ENCODE peak calls at places on chromosomes 6 and 20, in four cellular contexts. W is HCT116, G is GM12878, J is H1. Y is an unnamed sample.

GRCh38 chr20:35497780-35498189 is 31.7 kb downstream of the C20orf173 start:
- DNase-seq in W (no peak), G (no peak), J (no peak), Y (no peak)

GRCh38 chr6:26322645-26323482 is 42.1 kb upstream of the BTN3A2 start:
- DNase-seq in W (peak), G (peak), J (peak), Y (peak)

GRCh38 chr6:52049252-52050050 is 38.0 kb downstream of the PKHD1 start:
- DNase-seq in W (peak), G (peak), J (no peak), Y (peak)

GRCh38 chr6:139925894-139926641 is 551.6 kb upstream of the CITED2 start:
- DNase-seq in W (no peak), G (no peak), J (no peak), Y (no peak)

GRCh38 chr20:23541330-23541729 is 27.0 kb downstream of the CST9L start:
- DNase-seq in W (no peak), G (no peak), J (no peak), Y (no peak)

GRCh38 chr20:52039746-52040145 is 151.8 kb downstream of the ZFP64 start:
- DNase-seq in W (no peak), G (no peak), J (no peak), Y (no peak)

GRCh38 chr6:12538881-12539357 is 177.6 kb upstream of the PHACTR1 start:
- DNase-seq in W (no peak), G (no peak), J (no peak), Y (no peak)

GRCh38 chr6:136784910-136785746 is 7.1 kb downstream of the MAP3K5 start:
- DNase-seq in W (no peak), G (no peak), J (no peak), Y (no peak)

GRCh38 chr20:32358883-32359632 is 927 bp downstream of the ASXL1 start:
- DNase-seq in W (no peak), G (no peak), J (peak), Y (no peak)

GRCh38 chr20:41483553-41483930 is 116.9 kb upstream of the EMILIN3 start:
- DNase-seq in W (no peak), G (no peak), J (no peak), Y (no peak)

GRCh38 chr6:149864578-149865535 is 698 bp upstream of the LRP11 start:
- DNase-seq in W (no peak), G (no peak), J (no peak), Y (no peak)

GRCh38 chr20:38601216-38602184 is at the start of gene ARHGAP40:
- DNase-seq in W (peak), G (no peak), J (peak), Y (no peak)

GRCh38 chr20:38177201-38177600 is 12.1 kb upstream of the TGM2 start:
- DNase-seq in W (no peak), G (no peak), J (no peak), Y (no peak)

GRCh38 chr6:127520061-127520460 is 926 bp upstream of the MTCL3 start:
- DNase-seq in W (no peak), G (no peak), J (no peak), Y (no peak)

GRCh38 chr6:42898891-42899361 is 16.9 kb upstream of the PTCRA start:
- DNase-seq in W (peak), G (no peak), J (peak), Y (no peak)

GRCh38 chr20:49187330-49188100 is 619 bp downstream of the STAU1 start:
- DNase-seq in W (no peak), G (no peak), J (no peak), Y (no peak)

GRCh38 chr20:64104667-64105451 is 2.5 kb downstream of the NPBWR2 start:
- DNase-seq in W (no peak), G (no peak), J (peak), Y (no peak)

GRCh38 chr20:57048027-57048869 is 218.2 kb downstream of the BMP7 start:
- DNase-seq in W (no peak), G (no peak), J (peak), Y (no peak)

GRCh38 chr20:53408728-53409157 is 184.9 kb downstream of the ZNF217 start:
- DNase-seq in W (no peak), G (no peak), J (no peak), Y (no peak)

GRCh38 chr20:8346898-8347297 is 214.8 kb downstream of the PLCB1 start:
- DNase-seq in W (no peak), G (no peak), J (no peak), Y (no peak)

GRCh38 chr20:58871533-58872102 is 19.1 kb downstream of the GNAS start:
- DNase-seq in W (no peak), G (no peak), J (no peak), Y (no peak)

GRCh38 chr6:28606424-28607391 is 81.0 kb downstream of the GPX5 start:
- DNase-seq in W (peak), G (peak), J (peak), Y (peak)

GRCh38 chr20:46767127-46767761 is 57.8 kb downstream of the SLC2A10 start:
- DNase-seq in W (peak), G (no peak), J (peak), Y (no peak)

GRCh38 chr6:159463440-159463839 is 229.6 kb downstream of the SOD2 start:
- DNase-seq in W (peak), G (no peak), J (no peak), Y (no peak)

GRCh38 chr6:154319231-154319858 is 37.3 kb downstream of the IPCEF1 start:
- DNase-seq in W (no peak), G (no peak), J (no peak), Y (no peak)

GRCh38 chr20:2596673-2597279 is 55.7 kb upstream of the NOP56 start:
- DNase-seq in W (no peak), G (no peak), J (no peak), Y (no peak)

GRCh38 chr6:55983861-55984260 is 108.5 kb upstream of the BMP5 start:
- DNase-seq in W (no peak), G (no peak), J (no peak), Y (no peak)

GRCh38 chr6:23526519-23526918 is 599.5 kb upstream of the NRSN1 start:
- DNase-seq in W (no peak), G (no peak), J (no peak), Y (no peak)

GRCh38 chr6:117555882-117556498 is 46.3 kb downstream of the GOPC start:
- DNase-seq in W (no peak), G (no peak), J (peak), Y (no peak)

GRCh38 chr20:56628015-56628872 is 862 bp upstream of the TFAP2C start:
- DNase-seq in W (no peak), G (no peak), J (peak), Y (no peak)

GRCh38 chr6:170542031-170542719 is 10.9 kb downstream of the PSMB1 start:
- DNase-seq in W (no peak), G (no peak), J (no peak), Y (no peak)

GRCh38 chr6:151179321-151179720 is 60.4 kb upstream of the AKAP12 start:
- DNase-seq in W (no peak), G (no peak), J (no peak), Y (no peak)

GRCh38 chr6:73523434-73524123 is 2.7 kb upstream of the EEF1A1 start:
- DNase-seq in W (peak), G (no peak), J (peak), Y (no peak)

GRCh38 chr6:132054525-132054924 is 103.4 kb upstream of the CCN2 start:
- DNase-seq in W (peak), G (no peak), J (no peak), Y (peak)

GRCh38 chr6:99821164-99821563 is 172.9 kb downstream of the MCHR2 start:
- DNase-seq in W (no peak), G (no peak), J (no peak), Y (no peak)

GRCh38 chr20:24993337-24994185 is 1.0 kb upstream of the APMAP start:
- DNase-seq in W (no peak), G (no peak), J (peak), Y (no peak)

DNA sequence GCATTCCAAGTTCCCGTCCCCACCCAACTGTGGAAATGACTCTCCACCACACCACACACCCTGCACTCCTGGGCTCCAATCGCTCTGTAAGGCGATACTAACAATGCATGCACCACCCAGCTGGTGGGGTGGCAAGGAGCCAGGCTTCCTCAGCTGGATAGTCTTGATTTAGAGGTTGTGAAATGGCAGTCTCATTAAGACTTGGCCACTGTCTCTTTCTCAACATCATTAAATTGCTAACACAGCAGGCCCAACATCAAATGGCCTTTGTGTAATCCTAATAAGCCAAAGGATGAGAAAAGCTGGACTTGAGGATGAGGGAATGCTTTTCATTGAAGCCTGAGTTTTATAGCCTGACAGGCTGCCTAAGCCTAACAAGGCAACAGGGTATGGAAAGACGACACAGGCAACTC is 223.7 kb downstream of the GMDS start:
- DNase-seq in W (no peak), G (no peak), J (no peak), Y (no peak)
- TF ChIP-seq SIN3A in W (no peak), G (no peak), J (no peak), Y (no peak)

DNA sequence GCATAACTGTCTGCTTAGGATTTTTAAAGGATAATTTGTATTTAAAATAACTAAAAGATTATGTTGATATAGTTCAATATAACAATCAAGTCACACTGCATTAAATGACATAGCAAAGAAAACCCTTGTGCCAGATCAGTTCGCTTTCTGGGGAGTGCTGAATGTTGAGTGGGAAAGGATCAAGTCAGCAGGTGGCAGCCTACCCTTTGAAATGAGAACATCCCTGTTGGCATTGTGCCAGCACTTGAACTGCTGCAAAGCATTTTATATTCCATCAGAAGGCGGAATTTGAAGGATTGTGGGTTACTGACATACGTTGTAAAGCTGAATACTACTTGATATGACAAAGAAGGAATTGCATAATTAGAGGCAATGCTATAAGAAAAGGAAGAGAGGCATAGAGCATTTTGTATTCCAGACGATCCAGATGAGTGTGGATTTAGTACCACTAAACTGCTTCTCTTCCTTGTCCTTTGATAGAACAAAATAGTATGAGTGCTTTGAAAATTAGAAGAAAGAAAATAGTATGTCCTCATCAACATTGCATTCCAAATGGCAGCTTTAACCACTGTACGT is 26.6 kb downstream of the BCKDHB start:
- DNase-seq in W (peak), G (no peak), J (peak), Y (no peak)
- TF ChIP-seq SIN3A in W (no peak), G (no peak), J (no peak), Y (no peak)

DNA sequence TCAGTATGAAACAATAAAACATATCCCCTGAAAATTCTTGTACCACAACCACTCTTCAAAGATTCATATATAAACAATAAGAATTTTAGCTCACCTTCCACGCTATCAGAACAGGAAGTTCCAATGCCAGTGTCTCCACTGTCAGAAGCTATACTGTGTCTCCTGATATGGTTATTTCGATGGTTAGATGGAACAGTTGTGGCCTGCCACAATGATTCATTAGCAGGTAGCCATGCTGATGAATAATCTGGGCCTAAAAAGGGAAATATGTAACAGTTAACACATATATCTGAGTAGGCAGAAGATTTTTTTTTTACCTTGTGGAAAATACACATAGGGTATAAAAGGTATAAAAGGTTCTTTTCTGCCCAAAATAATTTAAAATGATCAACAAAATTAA is 19.0 kb downstream of the CEP85L start:
- DNase-seq in W (no peak), G (no peak), J (no peak), Y (no peak)
- TF ChIP-seq SIN3A in W (no peak), G (no peak), J (no peak), Y (no peak)

GRCh38 chr6:13710552-13711383 is 867 bp downstream of the RANBP9 start:
- DNase-seq in W (no peak), G (no peak), J (peak), Y (no peak)
- TF ChIP-seq SIN3A in W (no peak), G (no peak), J (peak), Y (no peak)

GRCh38 chr6:14742171-14742570 is 503.7 kb upstream of the JARID2 start:
- DNase-seq in W (no peak), G (no peak), J (no peak), Y (no peak)

GRCh38 chr6:14742680-14743079 is 503.2 kb upstream of the JARID2 start:
- DNase-seq in W (no peak), G (no peak), J (no peak), Y (no peak)

GRCh38 chr6:14743126-14743464 is 502.8 kb upstream of the JARID2 start:
- DNase-seq in W (no peak), G (no peak), J (no peak), Y (no peak)

GRCh38 chr6:14744212-14744556 is 501.7 kb upstream of the JARID2 start:
- DNase-seq in W (no peak), G (no peak), J (no peak), Y (no peak)

DNA sequence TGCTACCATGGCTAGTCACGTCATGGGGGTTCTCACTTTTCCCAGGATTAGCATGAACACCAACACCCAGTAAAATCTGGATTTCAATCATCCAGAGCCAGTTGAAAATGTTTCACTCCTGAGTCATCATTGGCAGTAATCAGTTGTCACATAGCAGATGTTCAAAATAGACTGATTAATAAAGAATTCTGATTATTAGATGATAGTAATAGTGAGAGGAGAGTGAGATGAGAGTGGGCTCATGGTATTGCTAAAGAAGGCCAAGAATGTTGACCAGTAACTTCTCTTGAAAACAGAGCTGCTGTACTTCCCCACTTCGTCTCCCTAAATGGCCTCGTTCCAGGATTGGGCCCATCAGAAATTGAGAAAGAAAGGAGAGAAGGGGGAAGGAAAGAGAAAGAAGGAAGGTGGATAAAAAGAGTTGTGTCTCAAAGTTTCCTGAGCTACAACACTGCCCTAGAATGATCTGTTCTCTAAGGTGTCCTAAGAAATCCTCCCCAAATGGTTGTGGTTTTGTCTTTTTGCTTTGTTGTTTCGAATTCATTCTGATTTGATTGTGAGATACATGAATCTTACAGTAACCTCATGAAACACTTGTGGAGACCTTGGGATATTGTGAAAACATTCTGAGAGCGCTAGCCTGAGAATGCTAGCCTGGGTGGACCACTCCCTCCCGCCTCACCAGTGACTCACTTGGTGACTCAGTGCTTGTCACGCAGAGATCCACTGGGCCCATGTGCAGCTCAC is 502.2 kb upstream of the JARID2 start:
- DNase-seq in W (peak), G (no peak), J (no peak), Y (peak)
- TF ChIP-seq SIN3A in W (no peak), G (no peak), J (no peak), Y (no peak)

GRCh38 chr20:60431349-60431748 is 473.1 kb downstream of the CDH26 start:
- DNase-seq in W (no peak), G (no peak), J (no peak), Y (no peak)
- TF ChIP-seq SIN3A in W (no peak), G (no peak), J (no peak), Y (no peak)

Y was measured in Panc1.